ENCODE peak calls at places on chromosomes 1 and 21, in eight cellular contexts. B is EL; I is cardiac fibroblast; K is activated CD4-positive, alpha-beta T cell treated with anti-CD3 and anti-CD28 coated beads for 36 hours; F is iPS DF 19.7; O is NCI-H1694 treated with DMSO at 0.1 percent for 48 hours; C is LoVo; X is lower lobe of right lung. W is an unnamed sample.

GRCh38 chr1:45299981-45300668 is 26.6 kb upstream of the HPDL start:
- DNase-seq in X (no peak), F (peak; percentile 40), K (peak; percentile 51), C (peak; percentile 71), I (peak; percentile 89), O (peak; percentile 85), B (peak; percentile 74), W (peak; percentile 43)

GRCh38 chr1:30299393-30299792 is 424.0 kb downstream of the MATN1 start:
- DNase-seq in X (no peak), K (no peak), O (no peak), C (no peak), B (no peak), I (no peak), F (no peak), W (no peak)

GRCh38 chr1:22321917-22322316 is 129.7 kb upstream of the ZBTB40 start:
- DNase-seq in B (no peak), K (no peak), I (no peak), F (no peak), C (no peak), X (no peak), O (no peak), W (no peak)

GRCh38 chr1:227918736-227919135 is 29.0 kb downstream of the WNT9A start:
- DNase-seq in K (no peak), X (no peak), I (no peak), O (no peak), B (no peak), F (no peak), C (no peak), W (no peak)

GRCh38 chr1:39104158-39105060 is 78.3 kb downstream of the NDUFS5 start:
- DNase-seq in I (peak; percentile 40), X (peak; percentile 55), F (no peak), B (peak; percentile 54), C (no peak), O (no peak), K (no peak), W (no peak)

GRCh38 chr1:66598670-66599069 is 64.7 kb downstream of the SGIP1 start:
- DNase-seq in I (peak; percentile 91), O (no peak), C (no peak), F (no peak), K (no peak), B (peak; percentile 90), X (no peak), W (no peak)

GRCh38 chr1:35532497-35533226 is 24.5 kb downstream of the KIAA0319L start:
- DNase-seq in K (no peak), I (peak; percentile 15), C (no peak), X (no peak), B (peak; percentile 14), O (no peak), F (no peak), W (no peak)

GRCh38 chr21:17783816-17784598 is 35.1 kb downstream of the C21orf91 start:
- DNase-seq in K (peak; percentile 45), O (no peak), X (no peak), C (no peak), F (no peak), B (no peak), I (no peak), W (no peak)

GRCh38 chr1:90817399-90817798 is 100.3 kb upstream of the BARHL2 start:
- DNase-seq in O (no peak), I (no peak), K (no peak), C (no peak), B (no peak), F (no peak), X (no peak), W (no peak)

GRCh38 chr1:63116016-63116415 is 206.4 kb upstream of the FOXD3 start:
- DNase-seq in X (no peak), O (no peak), C (no peak), F (no peak), K (no peak), B (peak; percentile 23), I (peak; percentile 48), W (no peak)

GRCh38 chr21:15037894-15038293 is 26.9 kb downstream of the NRIP1 start:
- DNase-seq in C (no peak), B (no peak), X (no peak), K (no peak), O (no peak), F (no peak), I (no peak), W (no peak)

GRCh38 chr21:43906585-43907370 is 41.8 kb downstream of the AGPAT3 start:
- DNase-seq in C (no peak), K (no peak), I (no peak), F (no peak), B (no peak), X (no peak), O (no peak), W (no peak)

W was measured in NCI-H446 treated with DMSO at 0.1 percent for 48 hours.